ENCODE peak calls at places on chromosomes 11 and 22, in six cellular contexts. G, V, L, D, A and Z are unnamed samples. For H3K4me1, the result is how much of the 10 kb centered on the place peaks cover.

GRCh38 chr11:315051-315481 is 1.2 kb downstream of the IFITM1 start:
- DNase-seq in G (no peak), V (peak), L (no peak), D (no peak), A (no peak), Z (no peak)

GRCh38 chr11:84788220-84788619 is 838.9 kb downstream of the DLG2 start:
- DNase-seq in G (no peak), V (no peak), L (no peak), D (no peak), A (peak), Z (no peak)

GRCh38 chr22:38494498-38494897 is 11.6 kb downstream of the DDX17 start:
- DNase-seq in G (no peak), V (no peak), L (no peak), D (no peak), A (no peak), Z (no peak)

GRCh38 chr11:92688416-92688815 is 281.0 kb upstream of the MTNR1B start:
- DNase-seq in G (no peak), V (no peak), L (no peak), D (no peak), A (no peak), Z (no peak)

GRCh38 chr11:44950625-44951472 is at the start of gene TP53I11:
- DNase-seq in G (peak), V (peak), L (peak), D (no peak), A (peak), Z (peak)

GRCh38 chr11:2122222-2122906 is 16.8 kb downstream of the IGF2 start:
- DNase-seq in G (no peak), V (no peak), L (no peak), D (no peak), A (peak), Z (no peak)

GRCh38 chr22:19120829-19121630 is 1.2 kb downstream of the DGCR2 start:
- DNase-seq in G (peak), V (no peak), L (peak), D (no peak), A (peak), Z (no peak)

GRCh38 chr22:47396515-47396914 is 634.1 kb downstream of the TBC1D22A start:
- DNase-seq in G (no peak), V (no peak), L (no peak), D (no peak), A (no peak), Z (no peak)

GRCh38 chr11:134711563-134711962 is 299.5 kb upstream of the B3GAT1 start:
- DNase-seq in G (no peak), V (no peak), L (no peak), D (no peak), A (no peak), Z (no peak)

GRCh38 chr11:8532475-8532874 is 61.6 kb downstream of the STK33 start:
- DNase-seq in G (no peak), V (no peak), L (no peak), D (no peak), A (no peak), Z (no peak)

GRCh38 chr11:107743161-107743560 is 31.3 kb upstream of the SLN start:
- DNase-seq in G (no peak), V (no peak), L (no peak), D (no peak), A (no peak), Z (no peak)

GRCh38 chr11:16924826-16925494 is 89.3 kb downstream of the PLEKHA7 start:
- DNase-seq in G (peak), V (peak), L (peak), D (no peak), A (peak), Z (peak)

GRCh38 chr11:82927264-82927880 is 25.8 kb downstream of the DDIAS start:
- DNase-seq in G (peak), V (no peak), L (no peak), D (peak), A (peak), Z (peak)

GRCh38 chr22:43782448-43782847 is 29.7 kb downstream of the EFCAB6 start:
- DNase-seq in G (no peak), V (no peak), L (no peak), D (no peak), A (no peak), Z (no peak)

GRCh38 chr11:33016654-33017053 is 976 bp downstream of the DEPDC7 start:
- DNase-seq in G (no peak), V (no peak), L (no peak), D (no peak), A (peak), Z (peak)

DNA sequence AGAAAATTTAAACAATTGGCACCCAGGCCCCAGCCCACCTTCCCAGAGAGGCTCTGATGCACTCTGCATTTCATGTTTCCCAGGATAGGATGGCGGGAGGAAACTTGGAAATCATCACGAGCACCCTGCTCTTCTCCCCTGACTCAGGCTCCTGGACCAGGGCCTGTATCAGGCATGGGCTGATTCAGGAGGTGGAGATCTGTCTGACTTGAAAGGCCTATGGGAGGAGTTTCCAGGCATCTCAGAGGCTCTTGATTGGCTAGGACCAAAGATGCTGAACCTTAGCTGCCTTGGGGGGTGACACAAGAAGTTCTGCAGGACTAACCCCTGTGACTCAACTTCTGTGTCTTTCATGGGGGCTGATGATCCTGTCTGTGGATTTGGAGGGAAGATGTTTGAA is 106.2 kb downstream of the PKNOX2 start:
- DNase-seq in G (no peak), V (no peak), L (no peak), D (no peak), A (no peak), Z (no peak)
- H3K4me1 ChIP-seq in G (under half), V (under half), L (under half), D (under half), A (under half), Z (under half)

GRCh38 chr11:66663741-66664296 is 13.9 kb downstream of the RBM4B start:
- DNase-seq in G (peak), V (no peak), L (no peak), D (no peak), A (no peak), Z (no peak)

GRCh38 chr11:66670816-66671215 is 6.9 kb downstream of the RBM4B start:
- DNase-seq in G (no peak), V (no peak), L (no peak), D (no peak), A (no peak), Z (no peak)

GRCh38 chr11:66665369-66665768 is 12.3 kb downstream of the RBM4B start:
- DNase-seq in G (no peak), V (no peak), L (no peak), D (no peak), A (no peak), Z (no peak)

DNA sequence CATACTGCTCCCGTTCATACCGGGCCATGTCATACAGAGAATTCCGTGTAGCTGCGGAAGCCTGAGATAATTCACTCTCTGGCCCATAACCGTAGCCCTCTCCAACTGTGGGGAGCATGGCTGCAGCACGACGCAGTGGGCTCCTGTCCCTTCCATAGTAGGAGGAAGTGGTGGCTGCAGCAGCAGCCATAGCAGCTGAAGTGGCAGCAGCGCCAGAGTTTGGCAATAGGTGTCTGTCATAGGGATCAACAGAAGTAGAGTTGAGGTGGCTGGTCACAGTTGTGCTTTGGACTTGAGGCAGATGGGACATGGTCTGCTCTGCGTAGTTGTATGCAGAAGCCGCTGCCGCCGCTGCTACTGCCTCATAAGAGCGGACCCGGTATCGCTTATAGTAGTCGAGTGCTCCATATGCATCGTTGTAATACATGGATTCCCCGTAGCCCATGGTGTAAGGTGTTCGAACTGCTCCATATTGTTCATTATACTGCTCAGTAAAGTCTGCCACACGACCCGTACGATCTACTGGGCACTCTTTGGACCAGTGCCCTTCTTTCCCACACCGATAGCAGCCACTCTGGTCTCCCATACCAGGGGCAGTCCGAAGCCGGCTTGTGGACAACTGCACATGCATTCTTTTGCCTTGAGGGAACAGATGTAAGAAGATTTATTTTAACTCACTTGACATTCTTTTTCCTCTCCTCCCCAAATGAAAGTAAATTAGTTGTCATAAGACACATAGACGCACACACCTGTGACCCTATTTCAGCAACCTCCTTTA is 8.8 kb downstream of the RBM4B start:
- DNase-seq in G (no peak), V (no peak), L (no peak), D (no peak), A (no peak), Z (no peak)
- H3K27ac ChIP-seq in G (peak), V (no peak), L (no peak), D (no peak), A (no peak), Z (no peak)

DNA sequence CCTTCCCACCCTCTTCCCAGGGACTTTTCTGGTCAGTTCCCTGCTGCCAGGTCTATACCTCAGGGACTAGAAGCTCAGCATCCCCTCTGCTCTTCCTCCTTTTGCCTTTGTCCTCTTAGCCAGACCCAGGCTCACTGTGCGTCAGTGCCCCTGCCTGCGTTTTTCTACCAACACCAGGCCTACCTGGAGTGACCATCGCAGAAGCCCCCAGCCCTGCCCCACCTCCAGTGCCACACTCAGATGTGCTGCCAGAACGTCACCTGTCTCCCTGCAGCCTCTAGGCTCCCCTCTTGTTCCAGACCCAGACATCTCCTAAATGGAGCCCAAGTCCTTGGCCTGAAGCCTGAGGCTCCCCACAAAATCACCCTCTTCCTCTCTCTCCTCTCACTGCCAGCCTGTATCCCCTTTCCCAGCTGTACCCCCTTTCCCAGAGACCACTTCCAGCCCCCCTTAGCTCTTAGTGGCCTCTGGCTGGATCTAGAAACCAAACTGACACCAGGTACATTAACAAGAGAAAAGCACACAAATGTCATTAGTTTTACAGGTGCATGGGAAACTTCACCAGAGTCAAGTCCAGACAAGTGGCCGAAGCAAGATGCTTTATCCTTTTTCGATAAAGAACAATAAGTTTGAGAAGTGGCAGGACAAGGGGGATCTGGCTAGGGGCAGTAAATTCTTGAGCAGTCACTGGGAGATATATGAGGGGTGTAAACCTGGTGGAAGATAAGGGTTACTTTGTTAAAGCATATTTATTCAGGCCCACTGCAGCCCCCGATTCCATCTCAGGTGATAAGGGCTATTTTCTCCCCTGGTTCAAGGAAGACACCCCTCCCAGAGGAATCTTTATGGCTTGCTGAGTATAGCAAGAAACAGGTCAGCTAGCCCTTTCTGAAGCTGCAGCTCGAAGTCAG is 61.5 kb downstream of the BCR start:
- DNase-seq in G (no peak), V (no peak), L (no peak), D (no peak), A (no peak), Z (no peak)
- H3K4me1 ChIP-seq in G (under half), V (under half), L (under half), D (half or more), A (under half), Z (half or more)

DNA sequence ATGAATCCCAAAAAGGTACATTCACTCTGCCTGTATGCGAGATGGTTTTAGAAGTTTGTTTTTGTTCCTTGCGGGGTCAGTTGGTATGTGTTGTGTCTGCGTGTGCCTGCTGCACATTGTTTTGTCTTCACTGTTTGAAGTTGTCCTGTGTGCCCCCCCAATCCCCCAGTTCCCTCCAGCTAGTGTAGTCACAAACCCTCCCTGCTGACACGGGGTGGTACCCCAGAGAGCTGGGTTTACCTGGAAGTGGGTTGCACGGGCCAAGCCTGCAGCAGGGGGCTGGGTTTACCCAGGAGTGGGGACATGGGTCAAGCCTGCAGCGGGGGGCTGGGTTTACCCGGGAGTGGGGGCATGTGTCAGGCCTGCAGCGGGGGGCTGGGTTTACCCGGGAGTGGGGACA is 22.2 kb downstream of the CTTN start:
- DNase-seq in G (no peak), V (no peak), L (no peak), D (no peak), A (no peak), Z (no peak)
- H3K27ac ChIP-seq in G (no peak), V (no peak), L (no peak), D (no peak), A (no peak), Z (no peak)

GRCh38 chr11:19430346-19431058 is 189.8 kb upstream of the E2F8 start:
- DNase-seq in G (no peak), V (no peak), L (no peak), D (no peak), A (no peak), Z (no peak)

GRCh38 chr11:19426719-19427066 is 185.9 kb upstream of the E2F8 start:
- DNase-seq in G (no peak), V (no peak), L (no peak), D (no peak), A (no peak), Z (no peak)

GRCh38 chr11:19426022-19426718 is 185.4 kb upstream of the E2F8 start:
- DNase-seq in G (no peak), V (no peak), L (no peak), D (no peak), A (no peak), Z (no peak)

GRCh38 chr11:19429108-19429760 is 188.5 kb upstream of the E2F8 start:
- DNase-seq in G (no peak), V (no peak), L (peak), D (no peak), A (no peak), Z (no peak)

GRCh38 chr11:19428206-19429001 is 187.7 kb upstream of the E2F8 start:
- DNase-seq in G (no peak), V (no peak), L (no peak), D (no peak), A (peak), Z (peak)
- H3K4me1 ChIP-seq in G (under half), V (under half), L (under half), D (under half), A (under half), Z (under half)

GRCh38 chr11:10273738-10274137 is 20.3 kb downstream of the SBF2 start:
- DNase-seq in G (no peak), V (no peak), L (no peak), D (no peak), A (no peak), Z (no peak)
- H3K27ac ChIP-seq in G (peak), V (no peak), L (no peak), D (no peak), A (no peak), Z (no peak)

DNA sequence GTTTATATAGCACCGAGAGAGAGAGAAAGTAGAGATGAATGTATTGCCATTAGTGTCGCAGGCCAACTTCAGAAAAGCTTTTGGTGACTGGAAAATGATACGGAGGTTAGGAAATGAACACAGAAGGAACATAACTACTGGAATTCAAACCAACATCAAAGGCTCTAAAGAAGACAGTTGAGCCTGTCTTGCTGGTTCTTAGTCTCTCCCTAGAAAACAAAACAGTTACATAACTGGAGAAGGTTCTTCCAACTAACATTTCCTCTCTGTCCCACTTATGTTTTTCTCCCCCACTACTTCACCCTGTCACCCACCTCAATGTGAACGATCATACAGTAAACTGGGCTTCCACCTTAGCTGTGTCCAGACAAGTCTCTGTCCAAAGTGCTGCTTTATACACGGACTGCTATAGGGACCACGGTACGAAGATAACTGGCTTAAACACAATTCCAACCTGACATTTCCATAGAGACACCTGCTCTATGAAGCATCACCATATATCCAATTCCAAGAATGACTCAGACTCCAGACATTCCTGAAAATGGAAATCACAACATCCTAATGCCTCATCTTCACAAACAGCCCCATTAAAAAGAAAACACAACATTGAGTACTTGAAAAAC is 85.2 kb upstream of the ARHGAP32 start:
- DNase-seq in G (peak), V (no peak), L (no peak), D (no peak), A (peak), Z (no peak)
- H3K4me1 ChIP-seq in G (under half), V (under half), L (under half), D (under half), A (under half), Z (under half)

GRCh38 chr22:35918466-35918865 is 110.2 kb downstream of the RBFOX2 start:
- DNase-seq in G (no peak), V (no peak), L (no peak), D (no peak), A (no peak), Z (no peak)
- H3K27ac ChIP-seq in G (peak), V (peak), L (no peak), D (no peak), A (no peak), Z (no peak)

GRCh38 chr11:96331556-96332168 is 11.3 kb downstream of the MAML2 start:
- DNase-seq in G (no peak), V (no peak), L (no peak), D (no peak), A (no peak), Z (no peak)

GRCh38 chr11:96328395-96329010 is 14.5 kb downstream of the MAML2 start:
- DNase-seq in G (no peak), V (no peak), L (no peak), D (no peak), A (peak), Z (no peak)

GRCh38 chr11:96330511-96330859 is 12.5 kb downstream of the MAML2 start:
- DNase-seq in G (no peak), V (no peak), L (no peak), D (no peak), A (no peak), Z (no peak)

GRCh38 chr11:96329855-96330510 is 13.0 kb downstream of the MAML2 start:
- DNase-seq in G (no peak), V (no peak), L (no peak), D (no peak), A (no peak), Z (no peak)

GRCh38 chr11:96329419-96329818 is 13.6 kb downstream of the MAML2 start:
- DNase-seq in G (no peak), V (no peak), L (no peak), D (no peak), A (peak), Z (no peak)
- H3K4me1 ChIP-seq in G (under half), V (under half), L (under half), D (half or more), A (under half), Z (under half)

GRCh38 chr11:63838682-63839507 is at the start of gene MARK2:
- DNase-seq in G (peak), V (peak), L (peak), D (peak), A (peak), Z (peak)

GRCh38 chr11:63839508-63840355 is 822 bp downstream of the MARK2 start:
- DNase-seq in G (peak), V (peak), L (peak), D (peak), A (peak), Z (peak)

GRCh38 chr11:63840356-63841060 is 1.6 kb downstream of the MARK2 start:
- DNase-seq in G (no peak), V (no peak), L (no peak), D (no peak), A (no peak), Z (no peak)

GRCh38 chr11:63843042-63843441 is 4.1 kb downstream of the MARK2 start:
- DNase-seq in G (no peak), V (no peak), L (peak), D (no peak), A (no peak), Z (no peak)

GRCh38 chr11:63841554-63841953 is 2.6 kb downstream of the MARK2 start:
- DNase-seq in G (no peak), V (no peak), L (no peak), D (no peak), A (peak), Z (no peak)
- H3K27ac ChIP-seq in G (peak), V (peak), L (peak), D (peak), A (peak), Z (no peak)